ENCODE peak calls at places on chromosome X, in five cellular contexts. Q is GM12878, A is K562, K is H1, B is HepG2. S is an unnamed sample.

GRCh38 chrX:131854586-131854985 is 168.5 kb upstream of the STK26 start:
- DNase-seq in A (no peak), Q (no peak), B (no peak), K (no peak), S (no peak)

GRCh38 chrX:103536071-103536470 is 16.8 kb upstream of the RAB40A start:
- DNase-seq in A (no peak), Q (no peak), K (no peak), B (no peak), S (no peak)

GRCh38 chrX:123184199-123184857 is at the start of gene GRIA3:
- DNase-seq in K (peak), Q (no peak), B (no peak), A (no peak), S (no peak)

GRCh38 chrX:154545673-154546274 is 872 bp downstream of the G6PD start:
- DNase-seq in B (no peak), A (no peak), K (no peak), Q (no peak), S (no peak)

GRCh38 chrX:119518371-119518770 is 46.8 kb downstream of the STEEP1 start:
- DNase-seq in Q (no peak), B (no peak), K (no peak), A (no peak), S (no peak)

GRCh38 chrX:50281253-50281652 is 76.7 kb downstream of the CCNB3 start:
- DNase-seq in Q (no peak), K (no peak), A (no peak), B (no peak), S (no peak)

GRCh38 chrX:154012336-154012991 is 7.2 kb downstream of the IRAK1 start:
- DNase-seq in Q (no peak), A (no peak), B (peak), K (no peak), S (no peak)

GRCh38 chrX:137432609-137433008 is 133.3 kb upstream of the ZIC3 start:
- DNase-seq in A (peak), K (peak), B (peak), Q (no peak), S (no peak)

GRCh38 chrX:46574337-46574940 is 874 bp downstream of the CHST7 start:
- DNase-seq in A (no peak), Q (no peak), K (peak), B (peak), S (no peak)

GRCh38 chrX:150899191-150899757 is 806 bp upstream of the CD99L2 start:
- DNase-seq in B (no peak), Q (no peak), A (peak), K (no peak), S (no peak)

GRCh38 chrX:16479206-16479869 is 170.6 kb upstream of the S100G start:
- DNase-seq in Q (no peak), K (no peak), B (peak), A (no peak), S (no peak)

GRCh38 chrX:5236096-5236495 is 992.6 kb downstream of the NLGN4X start:
- DNase-seq in B (no peak), K (no peak), A (no peak), Q (no peak), S (no peak)

DNA sequence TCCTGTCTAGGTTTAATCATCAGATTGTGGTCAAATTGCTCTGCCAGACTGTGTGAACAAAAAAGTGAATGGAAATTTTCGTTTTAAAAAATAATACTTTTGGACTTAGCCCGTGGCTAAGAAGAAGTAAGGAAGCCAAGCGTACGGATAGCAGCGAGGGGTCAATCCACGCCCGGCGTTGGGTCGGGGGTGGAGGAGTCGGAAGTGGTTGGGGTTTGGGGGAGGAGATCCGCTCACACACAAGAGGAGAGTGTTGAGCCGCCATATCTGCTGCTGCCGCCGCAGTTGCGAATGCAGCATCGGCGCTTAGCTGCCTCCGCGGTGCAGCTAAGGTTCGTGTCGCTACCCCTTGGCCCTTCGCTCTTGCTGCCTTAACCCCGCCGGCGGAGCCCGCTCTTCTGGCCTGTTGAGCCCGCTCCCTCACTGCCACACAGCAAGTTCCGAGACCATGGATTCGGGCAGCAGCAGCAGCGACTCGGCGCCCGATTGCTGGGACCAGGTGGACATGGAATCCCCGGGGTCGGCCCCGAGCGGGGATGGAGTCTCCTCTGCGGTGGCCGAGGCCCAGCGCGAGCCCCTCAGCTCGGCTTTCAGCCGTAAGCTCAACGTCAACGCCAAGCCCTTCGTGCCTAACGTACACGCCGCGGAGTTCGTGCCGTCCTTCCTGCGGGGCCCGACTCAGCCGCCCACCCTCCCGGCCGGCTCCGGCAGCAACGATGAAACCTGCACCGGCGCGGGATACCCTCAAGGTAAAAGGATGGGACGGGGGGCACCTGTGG is at the start of gene GSPT2:
- DNase-seq in Q (peak), B (no peak), K (peak), A (peak), S (no peak)
- TF ChIP-seq SRF in Q (no peak), B (no peak), K (no peak), A (no peak), S (no peak)

DNA sequence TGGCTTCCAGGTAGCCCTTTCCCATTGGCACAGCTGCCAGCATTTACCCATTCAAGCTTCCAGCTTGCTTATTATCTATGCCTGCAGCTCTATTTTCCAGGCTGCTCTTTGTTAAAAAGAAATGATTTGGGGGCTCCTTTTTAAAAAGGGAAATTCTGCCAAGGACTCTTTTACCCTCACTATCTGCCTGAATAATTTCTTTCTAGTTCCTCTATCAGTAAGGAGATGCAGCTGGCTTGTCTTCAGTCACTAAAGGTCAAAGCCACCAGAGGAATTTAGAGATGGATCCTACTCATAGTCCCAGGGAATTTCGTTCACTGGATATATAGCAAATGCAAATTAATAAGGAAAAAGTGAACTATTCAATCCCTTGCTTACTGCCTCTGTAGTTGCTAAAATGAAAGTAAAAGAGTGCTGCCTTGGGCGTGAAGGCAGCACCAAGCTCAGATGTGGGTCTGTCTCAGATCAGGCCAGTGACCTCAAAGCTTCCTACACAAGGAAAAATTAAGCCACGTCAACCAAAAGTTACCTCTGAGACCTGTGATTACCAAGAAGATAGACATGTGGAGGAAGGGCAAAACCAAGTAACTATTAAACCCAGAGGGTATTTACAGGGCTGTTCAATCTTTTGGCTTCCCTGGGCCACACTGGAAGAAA is 5.1 kb downstream of the ARSF start:
- DNase-seq in K (no peak), Q (no peak), A (no peak), B (no peak), S (no peak)
- TF ChIP-seq SRF in K (no peak), Q (no peak), A (no peak), B (no peak), S (no peak)

DNA sequence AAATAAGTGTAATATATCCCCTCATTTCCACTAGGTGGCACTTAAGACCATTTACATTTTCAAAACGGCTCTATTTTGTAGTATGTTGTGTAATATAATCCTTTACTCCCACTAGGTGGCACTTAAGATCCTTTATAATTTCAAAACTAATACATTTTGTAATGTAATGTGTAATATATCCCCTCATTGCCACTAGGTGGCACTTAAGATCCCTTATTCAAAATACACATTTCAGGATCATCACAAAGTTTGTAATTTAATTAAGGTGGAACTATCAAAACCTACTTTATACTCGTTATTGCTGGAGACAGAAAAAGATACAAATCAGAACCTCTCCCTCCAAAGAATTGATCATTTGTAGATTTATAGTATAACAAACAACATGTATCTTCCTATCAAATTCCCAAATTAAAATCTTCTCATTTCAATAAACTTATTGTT is 132.5 kb downstream of the ARHGAP6 start:
- DNase-seq in A (peak), K (no peak), Q (peak), B (peak), S (peak)
- TF ChIP-seq SRF in A (no peak), K (no peak), Q (no peak), B (no peak), S (no peak)

GRCh38 chrX:106919932-106920452 is at the start of gene CLDN2:
- DNase-seq in Q (no peak), A (no peak), K (peak), B (peak), S (no peak)

GRCh38 chrX:106921637-106922036 is 1.4 kb downstream of the CLDN2 start:
- DNase-seq in B (no peak), A (no peak), Q (no peak), K (no peak), S (no peak)

GRCh38 chrX:106912864-106913263 is 7.3 kb upstream of the CLDN2 start:
- DNase-seq in A (no peak), Q (no peak), B (no peak), K (no peak), S (no peak)

DNA sequence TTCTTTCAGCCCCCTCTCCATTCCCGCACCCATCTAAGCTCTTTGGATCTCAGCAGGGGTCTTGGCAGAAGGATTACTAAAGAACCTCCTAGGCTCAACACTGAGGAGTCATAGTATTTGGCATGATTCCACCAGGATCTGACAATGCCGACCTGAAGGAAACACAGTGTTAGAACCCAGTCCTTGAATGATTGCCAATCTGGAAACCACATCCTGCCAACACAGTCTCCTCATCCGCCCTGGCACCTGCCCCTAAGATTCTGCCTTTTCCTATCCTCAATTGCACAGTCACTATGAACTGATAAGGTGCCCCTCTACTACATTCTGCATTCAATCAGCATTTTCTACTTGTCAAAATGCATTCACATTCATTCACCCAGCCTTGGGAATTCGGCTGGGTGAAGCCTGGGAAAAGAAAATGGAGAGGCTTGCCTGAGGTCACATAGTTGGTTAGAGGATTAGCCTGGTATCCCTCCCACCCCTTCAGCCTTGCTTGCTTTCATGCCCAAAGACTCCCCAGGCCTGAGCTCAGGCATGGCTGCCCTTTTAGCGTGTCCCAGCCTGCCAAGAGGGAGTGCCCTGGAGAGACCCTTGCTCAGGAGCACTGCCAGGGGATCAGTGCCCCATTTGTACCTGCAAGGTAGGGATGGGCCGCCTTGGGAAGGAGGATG is 2.2 kb upstream of the CLDN2 start:
- DNase-seq in K (no peak), Q (no peak), B (no peak), A (no peak), S (peak)
- TF ChIP-seq SRF in K (no peak), Q (no peak), B (no peak), A (no peak), S (no peak)

GRCh38 chrX:124829930-124830329 is 483.6 kb downstream of the SH2D1A start:
- DNase-seq in A (no peak), Q (no peak), B (no peak), K (no peak), S (no peak)
- TF ChIP-seq SRF in A (no peak), Q (no peak), B (no peak), K (no peak), S (no peak)

DNA sequence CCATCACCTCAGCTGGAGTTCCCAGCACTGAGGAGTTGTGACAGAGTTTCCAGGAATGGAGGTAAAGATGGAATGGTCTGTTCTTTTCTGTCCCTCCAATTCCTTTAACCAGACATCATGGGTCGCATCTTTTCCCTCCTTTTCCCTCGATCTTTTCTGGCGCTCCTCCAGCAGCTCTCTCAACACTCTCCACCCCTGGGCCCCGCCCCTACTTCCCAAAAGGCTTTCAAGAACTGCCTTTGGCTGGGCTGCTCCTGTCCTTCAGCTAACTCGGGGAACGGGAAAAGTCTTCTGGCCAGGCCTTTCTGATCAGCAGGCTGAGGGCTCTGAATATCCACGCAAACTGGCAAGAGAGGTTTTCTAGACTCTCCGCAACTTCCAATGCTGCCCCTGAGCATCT is 34.0 kb downstream of the UTP14A start:
- DNase-seq in K (no peak), Q (no peak), A (no peak), B (no peak), S (no peak)
- TF ChIP-seq SRF in K (no peak), Q (no peak), A (no peak), B (no peak), S (no peak)

GRCh38 chrX:10177620-10178019 is 20.8 kb downstream of the CLCN4 start:
- DNase-seq in Q (no peak), K (no peak), A (no peak), B (no peak), S (no peak)
- TF ChIP-seq SRF in Q (no peak), K (no peak), A (no peak), B (no peak), S (no peak)

GRCh38 chrX:40552768-40553167 is 28.0 kb upstream of the ATP6AP2 start:
- DNase-seq in A (no peak), B (no peak), K (no peak), Q (no peak), S (no peak)

GRCh38 chrX:40544343-40545250 is 36.2 kb upstream of the ATP6AP2 start:
- DNase-seq in Q (no peak), A (peak), K (no peak), B (peak), S (no peak)

GRCh38 chrX:40546870-40547269 is 33.9 kb upstream of the ATP6AP2 start:
- DNase-seq in Q (no peak), A (no peak), K (no peak), B (no peak), S (no peak)

GRCh38 chrX:40550069-40550468 is 30.7 kb upstream of the ATP6AP2 start:
- DNase-seq in Q (no peak), B (no peak), K (no peak), A (no peak), S (no peak)
- TF ChIP-seq SRF in Q (no peak), B (no peak), K (no peak), A (no peak), S (no peak)

DNA sequence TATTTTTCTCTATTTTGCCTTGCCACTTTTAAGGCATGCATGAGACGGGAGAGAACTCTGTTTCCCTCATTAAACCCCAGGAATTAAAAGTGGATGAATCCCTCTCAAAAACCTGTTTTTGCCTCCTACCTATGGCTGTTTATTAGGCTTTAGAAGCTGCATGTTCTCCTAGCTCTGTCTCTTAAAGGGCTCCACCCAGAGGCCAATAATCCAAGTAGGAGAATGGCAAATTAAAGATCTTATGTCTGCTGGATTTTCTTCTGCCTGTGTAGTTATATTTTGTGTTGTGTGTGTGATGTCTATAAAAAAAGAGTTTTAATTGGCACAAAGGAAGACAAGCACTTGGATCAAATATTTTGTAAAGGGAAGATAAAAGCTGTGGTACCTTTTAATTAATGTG is 32.4 kb downstream of the MAGEC1 start:
- DNase-seq in Q (no peak), B (no peak), A (no peak), K (no peak), S (no peak)
- TF ChIP-seq SRF in Q (no peak), B (no peak), A (no peak), K (no peak), S (no peak)

DNA sequence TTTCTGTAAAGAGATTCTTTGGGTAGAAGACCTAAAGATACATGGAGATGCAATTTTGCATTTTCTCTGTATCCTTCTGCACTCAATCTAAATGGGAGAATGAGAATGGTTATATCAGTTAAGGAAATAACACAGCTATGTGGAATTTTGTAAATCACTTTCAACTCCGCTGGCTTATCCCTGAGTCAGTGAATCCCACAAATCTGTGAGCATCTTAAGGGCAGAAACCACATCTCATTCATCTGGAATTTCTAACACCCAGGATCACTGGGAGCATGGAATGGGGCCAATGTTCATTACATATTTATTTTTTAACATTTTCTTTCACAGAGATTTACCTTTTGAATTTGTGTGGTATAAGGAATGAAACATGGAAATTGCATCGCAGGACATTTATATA is 167.8 kb downstream of the CFAP47 start:
- DNase-seq in B (no peak), Q (no peak), K (no peak), A (no peak), S (no peak)
- TF ChIP-seq SRF in B (no peak), Q (no peak), K (no peak), A (no peak), S (no peak)

S was measured in HCT116.